ENCODE peak calls at places on chromosomes 5 and 9, in nine cellular contexts. One of them, this sample, is unnamed.

GRCh38 chr5:637581-638450 is 25.7 kb downstream of the CEP72 start:
- DNase-seq in uterus: no peak
- DNase-seq in fibroblast of lung: no peak
- DNase-seq in HFF-Myc: no peak
- DNase-seq in stomach: no peak
- DNase-seq in adrenal gland: no peak
- DNase-seq in psoas muscle: no peak
- DNase-seq in mucosa of descending colon: no peak
- DNase-seq in fibroblast of pulmonary artery: no peak
- DNase-seq in this sample: no peak

GRCh38 chr5:71891856-71892255 is 172.8 kb downstream of the CARTPT start:
- DNase-seq in uterus: no peak
- DNase-seq in fibroblast of lung: no peak
- DNase-seq in HFF-Myc: no peak
- DNase-seq in stomach: no peak
- DNase-seq in adrenal gland: no peak
- DNase-seq in psoas muscle: no peak
- DNase-seq in mucosa of descending colon: no peak
- DNase-seq in fibroblast of pulmonary artery: peak; percentile 68
- DNase-seq in this sample: no peak

GRCh38 chr5:44299394-44299793 is 89.8 kb downstream of the FGF10 start:
- DNase-seq in uterus: no peak
- DNase-seq in fibroblast of lung: no peak
- DNase-seq in HFF-Myc: no peak
- DNase-seq in stomach: no peak
- DNase-seq in adrenal gland: no peak
- DNase-seq in psoas muscle: no peak
- DNase-seq in mucosa of descending colon: no peak
- DNase-seq in fibroblast of pulmonary artery: no peak
- DNase-seq in this sample: no peak

GRCh38 chr5:106921567-106921966 is 749.2 kb downstream of the EFNA5 start:
- DNase-seq in uterus: no peak
- DNase-seq in fibroblast of lung: no peak
- DNase-seq in HFF-Myc: no peak
- DNase-seq in stomach: no peak
- DNase-seq in adrenal gland: no peak
- DNase-seq in psoas muscle: no peak
- DNase-seq in mucosa of descending colon: no peak
- DNase-seq in fibroblast of pulmonary artery: no peak
- DNase-seq in this sample: no peak

GRCh38 chr9:115411993-115412452 is 294.1 kb upstream of the TNC start:
- DNase-seq in uterus: no peak
- DNase-seq in fibroblast of lung: no peak
- DNase-seq in HFF-Myc: peak; percentile 56
- DNase-seq in stomach: no peak
- DNase-seq in adrenal gland: no peak
- DNase-seq in psoas muscle: no peak
- DNase-seq in mucosa of descending colon: no peak
- DNase-seq in fibroblast of pulmonary artery: no peak
- DNase-seq in this sample: no peak

GRCh38 chr9:13568446-13568845 is 289.0 kb upstream of the MPDZ start:
- DNase-seq in uterus: no peak
- DNase-seq in fibroblast of lung: no peak
- DNase-seq in HFF-Myc: no peak
- DNase-seq in stomach: no peak
- DNase-seq in adrenal gland: no peak
- DNase-seq in psoas muscle: no peak
- DNase-seq in mucosa of descending colon: no peak
- DNase-seq in fibroblast of pulmonary artery: peak; percentile 43
- DNase-seq in this sample: no peak

GRCh38 chr5:73625905-73626811 is at the start of gene ARHGEF28:
- DNase-seq in uterus: peak; percentile 54
- DNase-seq in fibroblast of lung: peak; percentile 46
- DNase-seq in HFF-Myc: no peak
- DNase-seq in stomach: peak; percentile 87
- DNase-seq in adrenal gland: peak; percentile 86
- DNase-seq in psoas muscle: peak; percentile 65
- DNase-seq in mucosa of descending colon: peak; percentile 86
- DNase-seq in fibroblast of pulmonary artery: peak; percentile 49
- DNase-seq in this sample: peak; percentile 90

GRCh38 chr5:172556971-172557461 is 84.0 kb upstream of the NEURL1B start:
- DNase-seq in uterus: peak; percentile 70
- DNase-seq in fibroblast of lung: peak; percentile 57
- DNase-seq in HFF-Myc: no peak
- DNase-seq in stomach: no peak
- DNase-seq in adrenal gland: peak; percentile 57
- DNase-seq in psoas muscle: no peak
- DNase-seq in mucosa of descending colon: no peak
- DNase-seq in fibroblast of pulmonary artery: no peak
- DNase-seq in this sample: no peak

GRCh38 chr5:141359790-141360426 is at the start of gene PCDHGB2:
- DNase-seq in uterus: no peak
- DNase-seq in fibroblast of lung: peak; percentile 65
- DNase-seq in HFF-Myc: no peak
- DNase-seq in stomach: no peak
- DNase-seq in adrenal gland: no peak
- DNase-seq in psoas muscle: no peak
- DNase-seq in mucosa of descending colon: no peak
- DNase-seq in fibroblast of pulmonary artery: peak; percentile 66
- DNase-seq in this sample: no peak

GRCh38 chr9:94799578-94800264 is 73.2 kb downstream of the AOPEP start:
- DNase-seq in uterus: no peak
- DNase-seq in fibroblast of lung: peak; percentile 58
- DNase-seq in HFF-Myc: no peak
- DNase-seq in stomach: no peak
- DNase-seq in adrenal gland: no peak
- DNase-seq in psoas muscle: no peak
- DNase-seq in mucosa of descending colon: no peak
- DNase-seq in fibroblast of pulmonary artery: peak; percentile 77
- DNase-seq in this sample: no peak

GRCh38 chr9:87065981-87066380 is 118.7 kb upstream of the GAS1 start:
- DNase-seq in uterus: no peak
- DNase-seq in fibroblast of lung: no peak
- DNase-seq in HFF-Myc: no peak
- DNase-seq in stomach: no peak
- DNase-seq in adrenal gland: no peak
- DNase-seq in psoas muscle: no peak
- DNase-seq in mucosa of descending colon: no peak
- DNase-seq in fibroblast of pulmonary artery: no peak
- DNase-seq in this sample: no peak

GRCh38 chr5:37722236-37723146 is 117.3 kb downstream of the GDNF start:
- DNase-seq in uterus: no peak
- DNase-seq in fibroblast of lung: peak; percentile 92
- DNase-seq in HFF-Myc: peak; percentile 80
- DNase-seq in stomach: no peak
- DNase-seq in adrenal gland: no peak
- DNase-seq in psoas muscle: no peak
- DNase-seq in mucosa of descending colon: no peak
- DNase-seq in fibroblast of pulmonary artery: peak; percentile 77
- DNase-seq in this sample: no peak

GRCh38 chr9:100492952-100493351 is 20.0 kb downstream of the TMEFF1 start:
- DNase-seq in uterus: no peak
- DNase-seq in fibroblast of lung: peak; percentile 39
- DNase-seq in HFF-Myc: peak; percentile 26
- DNase-seq in stomach: no peak
- DNase-seq in adrenal gland: no peak
- DNase-seq in psoas muscle: no peak
- DNase-seq in mucosa of descending colon: no peak
- DNase-seq in fibroblast of pulmonary artery: peak; percentile 47
- DNase-seq in this sample: no peak

DNA sequence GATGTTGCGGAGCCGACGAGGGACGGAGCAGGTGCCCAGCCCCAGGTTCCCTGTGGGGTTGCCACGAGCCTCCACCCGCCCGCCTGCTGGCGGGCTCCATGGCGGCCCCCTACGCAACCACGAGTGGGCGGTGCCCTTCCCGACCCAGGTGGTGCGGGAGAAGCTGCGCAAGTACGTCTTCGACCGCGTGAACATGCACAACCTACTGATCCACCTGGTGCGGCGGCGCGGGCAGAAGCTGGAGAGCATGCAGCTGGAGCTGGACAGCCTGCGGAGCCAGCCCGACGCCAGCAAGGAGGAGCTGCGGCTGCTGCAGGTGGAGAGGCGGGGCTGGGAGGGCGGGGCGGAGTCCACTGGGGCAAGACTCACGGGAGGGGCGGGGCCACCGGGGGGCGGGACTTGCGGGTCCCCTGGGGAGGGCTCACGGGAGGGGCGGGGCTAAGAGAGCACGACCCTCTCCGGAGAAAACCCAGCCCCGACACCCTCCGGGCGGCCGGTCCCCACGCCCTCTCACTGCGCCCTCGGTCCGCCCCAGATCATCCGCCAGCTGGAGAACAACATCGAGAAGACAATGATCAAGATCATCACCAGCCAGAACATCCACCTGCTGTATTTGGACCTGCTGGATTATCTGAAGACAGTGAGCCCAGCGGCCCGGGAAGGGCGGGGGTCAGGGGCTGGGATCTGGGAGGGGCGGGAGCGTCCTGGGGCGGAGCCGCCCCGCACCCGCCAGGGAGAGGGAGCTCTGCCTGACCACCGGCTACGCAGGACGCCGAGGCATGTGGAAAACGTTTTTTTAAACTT is 3.9 kb downstream of the CCDC183 start:
- DNase-seq in uterus: peak; percentile 57
- DNase-seq in fibroblast of lung: peak; percentile 44
- DNase-seq in HFF-Myc: no peak
- DNase-seq in stomach: peak; percentile 96
- DNase-seq in adrenal gland: peak; percentile 86
- DNase-seq in psoas muscle: peak; percentile 69
- DNase-seq in mucosa of descending colon: peak; percentile 96
- DNase-seq in fibroblast of pulmonary artery: peak; percentile 50
- DNase-seq in this sample: peak; percentile 86
- H3K4me3 ChIP-seq in uterus: peak overlapping the region; percentile 19
- H3K4me3 ChIP-seq in fibroblast of lung: no peak overlapping the region
- H3K4me3 ChIP-seq in HFF-Myc: peak overlapping the region; percentile 35
- H3K4me3 ChIP-seq in stomach: peak overlapping the region; percentile 42
- H3K4me3 ChIP-seq in adrenal gland: no peak overlapping the region
- H3K4me3 ChIP-seq in psoas muscle: peak overlapping the region; percentile 49
- H3K4me3 ChIP-seq in mucosa of descending colon: peak overlapping the region; percentile 14
- H3K4me3 ChIP-seq in fibroblast of pulmonary artery: peak overlapping the region; percentile 32
- H3K4me3 ChIP-seq in this sample: peak overlapping the region; percentile 36

DNA sequence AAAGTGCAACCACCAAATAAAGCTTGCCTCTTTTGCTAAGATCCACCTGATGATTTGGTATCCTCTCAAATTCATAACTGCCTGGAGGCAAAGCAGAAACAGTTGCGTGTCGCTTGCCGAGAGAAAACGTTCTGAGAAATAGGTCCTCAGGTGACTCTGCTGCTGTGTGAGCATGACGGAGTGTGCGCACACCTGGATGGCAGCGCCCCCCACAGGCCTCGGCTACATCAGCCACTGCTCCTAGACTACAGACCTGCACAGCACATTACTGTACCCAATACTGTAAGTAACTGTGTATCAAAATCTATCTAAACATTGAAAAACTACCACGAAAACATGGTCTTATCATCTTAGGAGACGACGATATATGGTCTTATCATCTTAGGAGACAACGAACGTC is 87.4 kb downstream of the CAMSAP1 start:
- DNase-seq in uterus: no peak
- DNase-seq in fibroblast of lung: no peak
- DNase-seq in HFF-Myc: no peak
- DNase-seq in stomach: no peak
- DNase-seq in adrenal gland: no peak
- DNase-seq in psoas muscle: no peak
- DNase-seq in mucosa of descending colon: no peak
- DNase-seq in fibroblast of pulmonary artery: no peak
- DNase-seq in this sample: no peak
- TF ChIP-seq CTCF in uterus: no peak
- TF ChIP-seq CTCF in fibroblast of lung: no peak
- TF ChIP-seq CTCF in HFF-Myc: no peak
- TF ChIP-seq CTCF in stomach: no peak
- TF ChIP-seq CTCF in adrenal gland: no peak
- TF ChIP-seq CTCF in psoas muscle: no peak
- TF ChIP-seq CTCF in mucosa of descending colon: no peak
- TF ChIP-seq CTCF in fibroblast of pulmonary artery: no peak
- TF ChIP-seq CTCF in this sample: no peak

GRCh38 chr9:120921751-120922181 is 4.8 kb downstream of the TRAF1 start:
- DNase-seq in uterus: no peak
- DNase-seq in fibroblast of lung: no peak
- DNase-seq in HFF-Myc: no peak
- DNase-seq in stomach: no peak
- DNase-seq in adrenal gland: no peak
- DNase-seq in psoas muscle: no peak
- DNase-seq in mucosa of descending colon: no peak
- DNase-seq in fibroblast of pulmonary artery: no peak
- DNase-seq in this sample: no peak

GRCh38 chr9:120920495-120921178 is 6.0 kb downstream of the TRAF1 start:
- DNase-seq in uterus: no peak
- DNase-seq in fibroblast of lung: no peak
- DNase-seq in HFF-Myc: no peak
- DNase-seq in stomach: no peak
- DNase-seq in adrenal gland: no peak
- DNase-seq in psoas muscle: no peak
- DNase-seq in mucosa of descending colon: no peak
- DNase-seq in fibroblast of pulmonary artery: no peak
- DNase-seq in this sample: no peak

GRCh38 chr9:120918931-120919638 is 7.5 kb downstream of the TRAF1 start:
- DNase-seq in uterus: no peak
- DNase-seq in fibroblast of lung: no peak
- DNase-seq in HFF-Myc: no peak
- DNase-seq in stomach: no peak
- DNase-seq in adrenal gland: no peak
- DNase-seq in psoas muscle: no peak
- DNase-seq in mucosa of descending colon: no peak
- DNase-seq in fibroblast of pulmonary artery: no peak
- DNase-seq in this sample: no peak

GRCh38 chr9:120917989-120918630 is 8.5 kb downstream of the TRAF1 start:
- DNase-seq in uterus: no peak
- DNase-seq in fibroblast of lung: no peak
- DNase-seq in HFF-Myc: no peak
- DNase-seq in stomach: no peak
- DNase-seq in adrenal gland: no peak
- DNase-seq in psoas muscle: no peak
- DNase-seq in mucosa of descending colon: no peak
- DNase-seq in fibroblast of pulmonary artery: no peak
- DNase-seq in this sample: no peak

GRCh38 chr9:120919639-120920494 is 6.7 kb downstream of the TRAF1 start:
- DNase-seq in uterus: no peak
- DNase-seq in fibroblast of lung: no peak
- DNase-seq in HFF-Myc: no peak
- DNase-seq in stomach: no peak
- DNase-seq in adrenal gland: no peak
- DNase-seq in psoas muscle: no peak
- DNase-seq in mucosa of descending colon: no peak
- DNase-seq in fibroblast of pulmonary artery: no peak
- DNase-seq in this sample: no peak
- H3K4me3 ChIP-seq in uterus: no peak overlapping the region
- H3K4me3 ChIP-seq in fibroblast of lung: no peak overlapping the region
- H3K4me3 ChIP-seq in HFF-Myc: no peak overlapping the region
- H3K4me3 ChIP-seq in stomach: no peak overlapping the region
- H3K4me3 ChIP-seq in adrenal gland: no peak overlapping the region
- H3K4me3 ChIP-seq in psoas muscle: no peak overlapping the region
- H3K4me3 ChIP-seq in mucosa of descending colon: no peak overlapping the region
- H3K4me3 ChIP-seq in fibroblast of pulmonary artery: no peak overlapping the region
- H3K4me3 ChIP-seq in this sample: no peak overlapping the region

DNA sequence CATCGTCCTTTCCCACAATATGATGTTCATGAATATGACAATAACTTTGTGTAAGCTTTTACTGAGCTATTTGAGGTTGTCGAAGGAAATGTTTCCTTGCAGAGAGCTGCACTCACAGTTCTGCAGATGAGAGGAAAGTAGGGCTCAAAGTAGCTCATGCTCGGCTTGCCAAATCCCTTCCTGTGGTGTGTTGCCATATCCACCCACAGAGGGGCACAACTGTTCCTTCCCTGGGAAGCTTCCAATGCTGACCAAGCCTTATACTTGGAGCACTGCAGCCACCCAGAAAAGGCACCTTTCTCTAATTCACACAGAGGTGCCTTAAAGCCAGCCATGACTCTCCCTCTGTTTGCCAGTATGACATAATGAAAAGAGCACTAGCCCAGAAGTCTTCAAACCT is 390.3 kb downstream of the CAAP1 start:
- DNase-seq in uterus: no peak
- DNase-seq in fibroblast of lung: no peak
- DNase-seq in HFF-Myc: no peak
- DNase-seq in stomach: no peak
- DNase-seq in adrenal gland: no peak
- DNase-seq in psoas muscle: no peak
- DNase-seq in mucosa of descending colon: no peak
- DNase-seq in fibroblast of pulmonary artery: no peak
- DNase-seq in this sample: no peak
- TF ChIP-seq CTCF in uterus: no peak
- TF ChIP-seq CTCF in fibroblast of lung: no peak
- TF ChIP-seq CTCF in HFF-Myc: no peak
- TF ChIP-seq CTCF in stomach: no peak
- TF ChIP-seq CTCF in adrenal gland: no peak
- TF ChIP-seq CTCF in psoas muscle: no peak
- TF ChIP-seq CTCF in mucosa of descending colon: no peak
- TF ChIP-seq CTCF in fibroblast of pulmonary artery: no peak
- TF ChIP-seq CTCF in this sample: no peak